ENCODE peak calls at places on chromosomes 4 and X, in eight cellular contexts. W is upper lobe of right lung; N is activated naive CD8-positive, alpha-beta T cell treated with anti-CD3 and anti-CD28 coated beads, Interleukin-2, amount 50 U/mL, for 24 hours; Y is NCI-H524; T is bronchial epithelial cell; Q is Caco-2; A is NB4; R is stimulated activated CD4-positive, alpha-beta T cell treated with anti-CD3 and anti-CD28 coated beads, Interleukin-15, amount 100 ng/mL, for 1 hour. H is an unnamed sample.

GRCh38 chrX:103747199-103747598 is 29.4 kb upstream of the PLP1 start:
- DNase-seq in R (no peak), N (no peak), Q (no peak), W (no peak), T (no peak), Y (no peak), A (no peak), H (no peak)

GRCh38 chr4:81698536-81698935 is 226.8 kb upstream of the RASGEF1B start:
- DNase-seq in N (no peak), Y (no peak), R (no peak), A (no peak), W (no peak), Q (no peak), T (no peak), H (no peak)

GRCh38 chrX:134236690-134237362 is at the start of gene CCDC160:
- DNase-seq in T (no peak), A (no peak), Q (peak), R (no peak), N (peak), Y (peak), W (peak), H (peak)

GRCh38 chrX:77749695-77750094 is 36.3 kb downstream of the ATRX start:
- DNase-seq in Y (no peak), Q (no peak), T (peak), A (no peak), W (no peak), R (no peak), N (no peak), H (peak)

GRCh38 chrX:10098235-10098819 is 58.4 kb upstream of the CLCN4 start:
- DNase-seq in T (no peak), Q (no peak), A (no peak), R (peak), Y (no peak), W (no peak), N (peak), H (no peak)

GRCh38 chrX:1450381-1451161 is 2.1 kb downstream of the ASMTL start:
- DNase-seq in Q (no peak), T (no peak), N (no peak), W (peak), Y (no peak), R (no peak), A (no peak), H (no peak)

GRCh38 chrX:118520858-118521206 is 25.2 kb downstream of the DOCK11 start:
- DNase-seq in A (no peak), W (no peak), R (no peak), Q (no peak), T (no peak), Y (no peak), N (no peak), H (no peak)

GRCh38 chr4:119946359-119946758 is 120.3 kb downstream of the MAD2L1 start:
- DNase-seq in Y (no peak), T (no peak), A (peak), Q (no peak), R (no peak), N (no peak), W (no peak), H (peak)

GRCh38 chr4:176886135-176886534 is 93.4 kb upstream of the VEGFC start:
- DNase-seq in A (no peak), W (no peak), Q (no peak), N (no peak), R (no peak), Y (no peak), T (no peak), H (no peak)

GRCh38 chr4:182177166-182177565 is 66.0 kb upstream of the TENM3 start:
- DNase-seq in N (no peak), Q (no peak), A (no peak), Y (no peak), R (no peak), W (no peak), T (no peak), H (no peak)

GRCh38 chr4:147799986-147800555 is 68.2 kb downstream of the ARHGAP10 start:
- DNase-seq in R (peak), A (peak), Q (no peak), N (peak), Y (no peak), T (no peak), W (no peak), H (no peak)

H was measured in epithelial cell of esophagus.